ENCODE peak calls at places on chromosome 20, in six cellular contexts. J, O, Z, B, I and G are unnamed samples.

GRCh38 chr20:23159256-23159922 is 73.3 kb upstream of the CD93 start:
- DNase-seq in B (no peak), I (no peak), J (no peak), O (no peak), Z (no peak), G (no peak)

GRCh38 chr20:56909918-56910714 is 281.0 kb downstream of the TFAP2C start:
- DNase-seq in B (no peak), O (no peak), J (no peak), Z (no peak), I (no peak), G (no peak)

GRCh38 chr20:36493801-36494114 is 47.6 kb upstream of the MYL9 start:
- DNase-seq in I (no peak), Z (no peak), B (peak), J (peak), O (no peak), G (peak)

GRCh38 chr20:8646026-8646425 is 422.9 kb upstream of the PLCB4 start:
- DNase-seq in Z (no peak), O (no peak), I (no peak), B (peak), J (no peak), G (no peak)

GRCh38 chr20:37986873-37987601 is 46.2 kb downstream of the TTI1 start:
- DNase-seq in O (no peak), J (peak), B (peak), I (no peak), Z (no peak), G (peak)

GRCh38 chr20:44601801-44602204 is 19.4 kb downstream of the PKIG start:
- DNase-seq in I (no peak), Z (no peak), B (peak), O (no peak), J (no peak), G (no peak)

GRCh38 chr20:63056236-63057132 is 49.7 kb upstream of the BHLHE23 start:
- DNase-seq in Z (peak), I (peak), O (peak), J (peak), B (peak), G (peak)

GRCh38 chr20:51128198-51128597 is 105.3 kb upstream of the KCNG1 start:
- DNase-seq in Z (no peak), I (no peak), J (peak), B (peak), O (no peak), G (no peak)

GRCh38 chr20:62872184-62872862 is 10.7 kb upstream of the TCFL5 start:
- DNase-seq in I (no peak), Z (no peak), O (no peak), J (no peak), B (no peak), G (no peak)

GRCh38 chr20:58740356-58741308 is 48.0 kb downstream of the NPEPL1 start:
- DNase-seq in I (no peak), Z (no peak), O (no peak), J (no peak), B (no peak), G (no peak)

GRCh38 chr20:51542033-51542893 is at the start of gene NFATC2:
- DNase-seq in B (no peak), Z (peak), J (no peak), O (peak), I (peak), G (no peak)

GRCh38 chr20:38764563-38765355 is 16.5 kb downstream of the ACTR5 start:
- DNase-seq in O (no peak), I (no peak), J (peak), Z (no peak), B (peak), G (peak)

GRCh38 chr20:62606551-62607201 is 35.6 kb upstream of the SLCO4A1 start:
- DNase-seq in B (peak), Z (no peak), J (no peak), O (peak), I (no peak), G (peak)

GRCh38 chr20:48098866-48099265 is 313.6 kb upstream of the SULF2 start:
- DNase-seq in B (peak), J (no peak), O (no peak), Z (no peak), I (no peak), G (no peak)

GRCh38 chr20:55514498-55514897 is 490.8 kb downstream of the CBLN4 start:
- DNase-seq in Z (no peak), O (no peak), J (no peak), B (no peak), I (no peak), G (no peak)